ENCODE peak calls at places on chromosomes 3 and 15, in seven cellular contexts. Y is adrenal gland, H is tibial artery, Q is H1, R is cardiac muscle cell, F is A549, U is psoas muscle. M is an unnamed sample.

GRCh38 chr3:12893247-12893646 is 51.9 kb upstream of the RPL32 start:
- DNase-seq in H (no peak), Q (no peak), F (no peak), Y (no peak), U (no peak), R (no peak), M (no peak)

GRCh38 chr3:188001052-188001567 is 152.8 kb upstream of the LPP start:
- DNase-seq in R (no peak), U (no peak), Q (no peak), H (no peak), F (no peak), Y (no peak), M (no peak)

GRCh38 chr15:64246364-64247189 is 83.8 kb upstream of the PPIB start:
- DNase-seq in F (peak; percentile 87), R (no peak), Q (peak; percentile 43), Y (no peak), U (no peak), H (no peak), M (no peak)

GRCh38 chr3:60555704-60556340 is 695.4 kb downstream of the FHIT start:
- DNase-seq in R (no peak), H (no peak), U (no peak), Q (peak; percentile 82), Y (no peak), F (no peak), M (peak; percentile 78)

GRCh38 chr3:183085634-183086390 is 13.5 kb downstream of the MCCC1 start:
- DNase-seq in R (peak; percentile 41), Q (no peak), F (peak; percentile 21), H (no peak), U (no peak), Y (no peak), M (peak; percentile 78)

GRCh38 chr3:23650371-23651140 is 155.2 kb upstream of the UBE2E1 start:
- DNase-seq in H (no peak), R (no peak), F (peak; percentile 61), Y (no peak), Q (no peak), U (no peak), M (no peak)

GRCh38 chr15:66704019-66704782 is 2.2 kb downstream of the SMAD6 start:
- DNase-seq in Y (no peak), Q (no peak), H (no peak), F (no peak), U (no peak), R (no peak), M (no peak)

GRCh38 chr3:113304102-113304501 is 92.7 kb downstream of the BOC start:
- DNase-seq in R (no peak), Y (no peak), F (no peak), U (no peak), H (no peak), Q (no peak), M (no peak)

GRCh38 chr15:99085413-99086326 is 19.2 kb upstream of the SYNM start:
- DNase-seq in F (no peak), Y (peak; percentile 27), R (no peak), H (peak; percentile 11), U (peak; percentile 55), Q (no peak), M (no peak)

GRCh38 chr3:71510485-71510884 is 73.0 kb downstream of the FOXP1 start:
- DNase-seq in R (no peak), Y (no peak), Q (no peak), F (peak; percentile 46), H (no peak), U (no peak), M (no peak)

GRCh38 chr15:101099183-101099582 is 152.7 kb downstream of the CHSY1 start:
- DNase-seq in Y (no peak), U (peak; percentile 12), Q (no peak), R (no peak), F (no peak), H (no peak), M (no peak)

GRCh38 chr3:9826815-9827574 is 16.8 kb downstream of the RPUSD3 start:
- DNase-seq in F (peak; percentile 69), R (no peak), Y (no peak), Q (no peak), U (no peak), H (no peak), M (peak; percentile 54)

GRCh38 chr3:136954246-136954645 is 3.5 kb upstream of the IL20RB start:
- DNase-seq in Q (no peak), R (no peak), U (no peak), F (no peak), Y (no peak), H (no peak), M (no peak)

GRCh38 chr15:89139613-89140499 is 51.6 kb downstream of the ABHD2 start:
- DNase-seq in R (peak; percentile 20), H (peak; percentile 75), F (peak; percentile 36), U (peak; percentile 70), Y (no peak), Q (no peak), M (peak; percentile 31)

GRCh38 chr3:8882171-8882593 is 81.1 kb downstream of the RAD18 start:
- DNase-seq in U (no peak), Y (no peak), Q (no peak), F (no peak), R (no peak), H (no peak), M (no peak)

GRCh38 chr3:62892045-62892444 is 16.8 kb upstream of the CADPS start:
- DNase-seq in Y (no peak), Q (no peak), R (no peak), H (no peak), F (no peak), U (no peak), M (no peak)

GRCh38 chr3:10546887-10547286 is 41.5 kb upstream of the ATP2B2 start:
- DNase-seq in R (no peak), Y (no peak), U (no peak), Q (no peak), H (no peak), F (no peak), M (no peak)

GRCh38 chr3:54939591-54940300 is 11.9 kb upstream of the LRTM1 start:
- DNase-seq in F (no peak), U (no peak), R (no peak), Q (no peak), H (no peak), Y (no peak), M (no peak)

GRCh38 chr3:97991278-97991652 is 19.0 kb upstream of the RIOX2 start:
- DNase-seq in U (no peak), F (no peak), R (no peak), Q (no peak), Y (no peak), H (no peak), M (no peak)

GRCh38 chr15:84824260-84824690 is 7.1 kb downstream of the ALPK3 start:
- DNase-seq in F (no peak), U (peak; percentile 75), R (no peak), Y (peak; percentile 67), Q (no peak), H (peak; percentile 84), M (no peak)

GRCh38 chr3:11651900-11652299 is 8.2 kb upstream of the VGLL4 start:
- DNase-seq in F (no peak), Q (no peak), Y (no peak), H (no peak), U (no peak), R (peak; percentile 38), M (peak; percentile 36)

DNA sequence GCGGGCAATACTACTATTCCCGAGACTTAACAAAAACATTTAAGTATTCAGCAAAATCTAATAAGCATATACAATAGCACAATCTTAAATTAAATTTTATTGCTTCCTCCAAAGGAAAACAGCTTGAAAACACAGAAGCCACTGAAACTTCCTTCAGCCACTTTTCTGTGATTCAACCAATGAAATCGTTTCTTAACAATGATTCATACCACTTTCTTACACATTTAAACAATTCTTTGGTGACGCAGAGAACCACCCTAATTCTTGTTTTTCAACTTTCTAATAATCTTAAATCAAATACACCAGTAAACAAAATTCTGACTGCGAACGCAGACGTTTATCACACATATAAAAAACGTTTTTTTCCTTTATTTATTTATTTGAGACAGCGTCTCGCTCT is 4.1 kb downstream of the TJP1 start:
- DNase-seq in Y (no peak), Q (no peak), F (no peak), U (no peak), R (no peak), H (no peak), M (no peak)
- H3K4me3 ChIP-seq in Y (no peak overlapping the region), Q (no peak overlapping the region), F (no peak overlapping the region), U (peak overlapping the region; percentile 90), R (no peak overlapping the region), H (no peak overlapping the region), M (no peak overlapping the region)

GRCh38 chr15:82138306-82138705 is 92.5 kb upstream of the MEX3B start:
- DNase-seq in H (no peak), Y (no peak), Q (no peak), U (no peak), F (no peak), R (no peak), M (no peak)
- TF ChIP-seq CTCF in H (no peak), Y (no peak), Q (no peak), U (no peak), F (no peak), R (no peak), M (no peak)

GRCh38 chr15:44729394-44729913 is 6.9 kb upstream of the TRIM69 start:
- DNase-seq in H (no peak), F (no peak), Y (no peak), R (no peak), Q (no peak), U (peak; percentile 54), M (peak; percentile 40)

GRCh38 chr15:44728576-44729393 is 7.5 kb upstream of the TRIM69 start:
- DNase-seq in R (peak; percentile 97), U (peak; percentile 95), H (peak; percentile 98), Y (peak; percentile 100), F (peak; percentile 95), Q (peak; percentile 89), M (peak; percentile 82)

GRCh38 chr15:44726136-44726535 is 10.2 kb upstream of the TRIM69 start:
- DNase-seq in R (no peak), H (no peak), Y (no peak), F (no peak), U (no peak), Q (no peak), M (no peak)

GRCh38 chr15:44726568-44727461 is 9.5 kb upstream of the TRIM69 start:
- DNase-seq in Y (peak; percentile 75), U (no peak), F (peak; percentile 78), Q (no peak), H (no peak), R (no peak), M (no peak)

DNA sequence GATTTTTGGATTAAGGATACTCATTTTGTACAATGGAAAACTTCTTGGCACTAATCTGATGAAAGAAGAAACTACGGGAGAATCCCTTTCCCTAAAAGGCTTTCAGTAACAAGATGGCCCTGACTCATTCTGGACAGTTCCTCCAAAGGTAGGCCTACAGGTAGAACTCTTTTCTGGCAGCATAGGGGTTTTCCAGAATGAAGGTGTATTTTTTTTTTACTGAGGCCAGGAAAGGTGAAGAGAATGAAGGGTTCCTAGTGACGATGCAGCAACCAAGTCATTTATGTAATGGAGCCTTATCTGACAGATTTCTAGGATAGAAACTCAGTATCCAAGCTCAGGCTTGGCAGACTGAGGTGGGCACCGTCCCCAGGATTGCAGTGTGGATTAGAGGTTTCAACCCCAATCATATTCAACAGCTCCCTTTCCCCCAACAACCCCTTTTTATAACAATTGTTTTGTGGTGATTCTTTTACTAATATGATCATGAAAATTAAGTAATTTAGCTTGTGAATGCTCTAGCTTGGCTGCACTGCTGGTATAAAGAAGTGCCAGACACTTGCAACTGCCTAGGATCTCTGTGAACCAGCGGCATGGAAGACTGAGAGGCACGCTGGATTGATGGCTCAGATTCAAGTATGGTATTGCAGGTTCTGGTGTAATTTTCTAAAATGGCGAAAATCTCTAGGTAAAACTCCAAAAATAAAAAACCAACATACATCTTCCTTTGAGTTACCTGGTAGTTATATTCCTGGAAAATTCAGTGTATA is 8.7 kb upstream of the TRIM69 start:
- DNase-seq in H (no peak), U (no peak), Q (no peak), Y (no peak), R (no peak), F (no peak), M (no peak)
- H3K4me3 ChIP-seq in H (no peak overlapping the region), U (peak overlapping the region; percentile 89), Q (no peak overlapping the region), Y (no peak overlapping the region), R (peak overlapping the region; percentile 65), F (peak overlapping the region; percentile 58), M (no peak overlapping the region)

GRCh38 chr3:73848173-73848751 is 223.5 kb upstream of the PDZRN3 start:
- DNase-seq in H (no peak), Q (no peak), F (peak; percentile 12), U (no peak), Y (no peak), R (peak; percentile 56), M (peak; percentile 51)
- TF ChIP-seq CTCF in H (peak; percentile 74), Q (peak; percentile 56), F (no peak), U (peak; percentile 79), Y (peak; percentile 38), R (peak; percentile 74), M (peak; percentile 78)